ENCODE peak calls at places on chromosomes 12 and 14, in four cellular contexts. X, K, M and P are unnamed samples.

GRCh38 chr12:23204933-23205778 is 580.2 kb downstream of the ETNK1 start:
- DNase-seq in X (no peak), K (peak), M (peak), P (peak)

GRCh38 chr12:54294152-54294913 is 6.5 kb downstream of the NFE2 start:
- DNase-seq in X (peak), M (peak), K (no peak), P (no peak)

GRCh38 chr12:92162079-92162478 is 16.4 kb upstream of the BTG1 start:
- DNase-seq in X (no peak), K (no peak), M (no peak), P (no peak)

GRCh38 chr12:115866909-115867525 is 410.5 kb downstream of the MED13L start:
- DNase-seq in M (no peak), K (no peak), X (no peak), P (no peak)

GRCh38 chr12:55974308-55974724 is 438 bp downstream of the RAB5B start:
- DNase-seq in K (no peak), M (no peak), X (no peak), P (no peak)

GRCh38 chr12:6167327-6168280 is 32.6 kb upstream of the CD9 start:
- DNase-seq in M (peak), X (peak), K (peak), P (peak)

GRCh38 chr12:112506513-112507166 is 87.9 kb downstream of the PTPN11 start:
- DNase-seq in M (no peak), K (no peak), X (no peak), P (no peak)

GRCh38 chr12:22527999-22528398 is 16.3 kb downstream of the C2CD5 start:
- DNase-seq in K (peak), M (peak), X (no peak), P (no peak)

GRCh38 chr12:101698782-101699347 is 1.4 kb downstream of the CHPT1 start:
- DNase-seq in M (peak), X (no peak), K (no peak), P (no peak)

GRCh38 chr14:75144944-75145343 is 18.1 kb upstream of the NEK9 start:
- DNase-seq in M (no peak), X (no peak), K (no peak), P (no peak)

GRCh38 chr12:108151505-108152178 is 22.6 kb downstream of the WSCD2 start:
- DNase-seq in M (no peak), K (no peak), X (no peak), P (no peak)

GRCh38 chr12:46110928-46111699 is 120.7 kb upstream of the SCAF11 start:
- DNase-seq in K (no peak), M (no peak), X (no peak), P (no peak)
- TF ChIP-seq CTCF in K (no peak), M (peak), X (no peak), P (no peak)

GRCh38 chr14:57526942-57527341 is 33.3 kb upstream of the CCDC198 start:
- DNase-seq in M (no peak), X (no peak), K (no peak), P (no peak)
- TF ChIP-seq CTCF in M (no peak), X (no peak), K (no peak), P (no peak)

GRCh38 chr14:59882957-59883356 is 12.4 kb upstream of the RTN1 start:
- DNase-seq in X (no peak), M (no peak), K (no peak), P (no peak)
- TF ChIP-seq CTCF in X (no peak), M (peak), K (peak), P (no peak)

GRCh38 chr12:26567126-26567525 is 265.9 kb downstream of the ITPR2 start:
- DNase-seq in M (no peak), K (no peak), X (no peak), P (no peak)
- TF ChIP-seq CTCF in M (no peak), K (no peak), X (no peak), P (no peak)

GRCh38 chr12:57487597-57488396 is at the start of gene MARS1:
- DNase-seq in X (peak), K (peak), M (peak), P (peak)

GRCh38 chr12:57489157-57489641 is 1.3 kb downstream of the MARS1 start:
- DNase-seq in X (no peak), K (no peak), M (no peak), P (no peak)

GRCh38 chr12:57488397-57489156 is 709 bp downstream of the MARS1 start:
- DNase-seq in X (no peak), K (no peak), M (peak), P (no peak)

GRCh38 chr12:57490126-57490525 is 2.3 kb downstream of the MARS1 start:
- DNase-seq in M (no peak), K (no peak), X (no peak), P (no peak)

DNA sequence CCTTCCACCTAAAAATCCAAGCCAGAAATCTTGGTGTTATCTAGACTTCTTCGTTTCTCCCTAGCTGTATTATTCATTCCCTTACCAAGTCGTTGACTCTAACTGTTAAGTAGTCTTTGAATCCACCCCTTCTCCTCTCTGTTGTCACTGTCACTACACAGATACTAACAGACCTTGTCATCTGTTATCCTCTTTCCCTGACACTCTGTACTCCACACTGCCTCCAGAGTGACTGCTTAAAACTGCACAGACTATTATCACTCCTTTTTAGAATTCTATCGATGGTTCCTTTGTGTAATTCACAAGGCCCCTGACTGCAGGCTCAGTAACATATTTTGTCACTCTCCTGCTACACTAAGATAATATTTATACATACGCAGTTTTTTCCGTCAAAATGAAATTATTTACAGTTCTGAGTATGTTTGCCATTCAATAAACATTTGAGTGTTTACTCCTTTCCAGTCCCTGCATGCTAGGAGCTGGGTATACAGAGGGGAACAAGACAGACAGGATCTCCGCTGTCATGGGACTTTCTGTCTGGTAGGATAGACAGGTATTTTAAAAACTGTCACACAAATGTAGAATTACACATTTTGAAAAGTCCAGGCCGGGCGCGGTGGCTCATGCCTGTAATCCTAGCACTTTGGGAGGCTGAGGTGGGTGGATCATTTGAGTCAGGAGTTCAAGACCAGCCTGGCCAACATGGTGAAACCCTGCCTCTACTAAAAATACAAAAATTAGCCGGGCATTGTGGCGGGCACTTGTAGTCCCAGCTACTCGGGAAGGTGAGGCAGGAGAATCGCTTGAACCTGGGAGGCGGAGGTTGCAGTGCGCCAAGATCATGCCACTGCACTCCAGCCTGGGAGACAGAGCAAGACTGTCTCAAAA is 3.8 kb downstream of the MARS1 start:
- DNase-seq in K (no peak), X (no peak), M (no peak), P (no peak)
- TF ChIP-seq CTCF in K (no peak), X (no peak), M (no peak), P (no peak)

GRCh38 chr12:65962921-65963883 is 138.9 kb downstream of the HMGA2 start:
- DNase-seq in M (no peak), K (no peak), X (peak), P (no peak)
- TF ChIP-seq CTCF in M (no peak), K (peak), X (no peak), P (no peak)

GRCh38 chr12:98514984-98515367 is 414 bp upstream of the TMPO start:
- DNase-seq in X (no peak), K (no peak), M (no peak), P (no peak)

GRCh38 chr12:98519257-98519907 is 4.0 kb downstream of the TMPO start:
- DNase-seq in K (no peak), X (no peak), M (no peak), P (no peak)

GRCh38 chr12:98513379-98514318 is 1.7 kb upstream of the TMPO start:
- DNase-seq in K (no peak), X (no peak), M (no peak), P (no peak)

GRCh38 chr12:98515368-98516183 is at the start of gene TMPO:
- DNase-seq in M (peak), X (peak), K (peak), P (peak)

GRCh38 chr12:98516184-98516873 is 939 bp downstream of the TMPO start:
- DNase-seq in M (peak), X (peak), K (peak), P (peak)
- TF ChIP-seq CTCF in M (peak), X (peak), K (peak), P (peak)

GRCh38 chr14:67719866-67720265 is 18.2 kb downstream of the RDH12 start:
- DNase-seq in M (no peak), K (no peak), X (no peak), P (no peak)
- TF ChIP-seq CTCF in M (no peak), K (no peak), X (no peak), P (no peak)

GRCh38 chr12:66724616-66725015 is 45.7 kb upstream of the GRIP1 start:
- DNase-seq in X (no peak), M (no peak), K (no peak), P (no peak)
- TF ChIP-seq CTCF in X (no peak), M (no peak), K (no peak), P (no peak)